ENCODE peak calls at places on chromosomes 13 and 19, in seven cellular contexts. One of them, this sample, is unnamed.

GRCh38 chr19:46772170-46773017 is 16.0 kb downstream of the SLC1A5 start:
- DNase-seq in GDM1: no peak
- DNase-seq in colonic mucosa: no peak
- DNase-seq in hippocampal formation: no peak
- DNase-seq in T-helper 1 cell: no peak
- DNase-seq in G401: no peak
- DNase-seq in omental fat pad: no peak
- DNase-seq in this sample: no peak

GRCh38 chr19:41928221-41928683 is at the start of gene ERFL:
- DNase-seq in GDM1: peak
- DNase-seq in colonic mucosa: peak
- DNase-seq in hippocampal formation: no peak
- DNase-seq in T-helper 1 cell: no peak
- DNase-seq in G401: no peak
- DNase-seq in omental fat pad: no peak
- DNase-seq in this sample: no peak

GRCh38 chr19:7226749-7227148 is 67.5 kb downstream of the INSR start:
- DNase-seq in GDM1: no peak
- DNase-seq in colonic mucosa: no peak
- DNase-seq in hippocampal formation: no peak
- DNase-seq in T-helper 1 cell: no peak
- DNase-seq in G401: no peak
- DNase-seq in omental fat pad: no peak
- DNase-seq in this sample: no peak

GRCh38 chr19:42271045-42271419 is 2.0 kb downstream of the CIC start:
- DNase-seq in GDM1: no peak
- DNase-seq in colonic mucosa: no peak
- DNase-seq in hippocampal formation: no peak
- DNase-seq in T-helper 1 cell: no peak
- DNase-seq in G401: peak
- DNase-seq in omental fat pad: no peak
- DNase-seq in this sample: no peak

GRCh38 chr19:3186377-3186688 is 603 bp downstream of the NCLN start:
- DNase-seq in GDM1: no peak
- DNase-seq in colonic mucosa: no peak
- DNase-seq in hippocampal formation: no peak
- DNase-seq in T-helper 1 cell: no peak
- DNase-seq in G401: no peak
- DNase-seq in omental fat pad: no peak
- DNase-seq in this sample: peak

GRCh38 chr13:60969659-60970058 is 446.0 kb downstream of the PCDH20 start:
- DNase-seq in GDM1: no peak
- DNase-seq in colonic mucosa: no peak
- DNase-seq in hippocampal formation: no peak
- DNase-seq in T-helper 1 cell: no peak
- DNase-seq in G401: no peak
- DNase-seq in omental fat pad: no peak
- DNase-seq in this sample: no peak

GRCh38 chr19:20167020-20167644 is at the start of gene ZNF486:
- DNase-seq in GDM1: no peak
- DNase-seq in colonic mucosa: peak
- DNase-seq in hippocampal formation: peak
- DNase-seq in T-helper 1 cell: peak
- DNase-seq in G401: peak
- DNase-seq in omental fat pad: peak
- DNase-seq in this sample: peak

GRCh38 chr13:29476046-29476445 is 119.4 kb downstream of the SLC7A1 start:
- DNase-seq in GDM1: no peak
- DNase-seq in colonic mucosa: no peak
- DNase-seq in hippocampal formation: no peak
- DNase-seq in T-helper 1 cell: no peak
- DNase-seq in G401: no peak
- DNase-seq in omental fat pad: no peak
- DNase-seq in this sample: no peak

GRCh38 chr19:9431475-9431874 is 3.9 kb downstream of the ZNF266 start:
- DNase-seq in GDM1: peak
- DNase-seq in colonic mucosa: peak
- DNase-seq in hippocampal formation: no peak
- DNase-seq in T-helper 1 cell: peak
- DNase-seq in G401: no peak
- DNase-seq in omental fat pad: no peak
- DNase-seq in this sample: peak

GRCh38 chr19:18488403-18488723 is 33.5 kb downstream of the ELL start:
- DNase-seq in GDM1: no peak
- DNase-seq in colonic mucosa: no peak
- DNase-seq in hippocampal formation: no peak
- DNase-seq in T-helper 1 cell: no peak
- DNase-seq in G401: no peak
- DNase-seq in omental fat pad: no peak
- DNase-seq in this sample: peak

GRCh38 chr13:101144808-101145419 is 271.4 kb downstream of the NALCN start:
- DNase-seq in GDM1: no peak
- DNase-seq in colonic mucosa: no peak
- DNase-seq in hippocampal formation: peak
- DNase-seq in T-helper 1 cell: no peak
- DNase-seq in G401: peak
- DNase-seq in omental fat pad: no peak
- DNase-seq in this sample: peak

GRCh38 chr13:95463516-95463915 is 89.0 kb upstream of the CLDN10 start:
- DNase-seq in GDM1: no peak
- DNase-seq in colonic mucosa: no peak
- DNase-seq in hippocampal formation: no peak
- DNase-seq in T-helper 1 cell: no peak
- DNase-seq in G401: no peak
- DNase-seq in omental fat pad: no peak
- DNase-seq in this sample: peak

GRCh38 chr19:18762125-18763023 is 28.7 kb downstream of the COMP start:
- DNase-seq in GDM1: no peak
- DNase-seq in colonic mucosa: peak
- DNase-seq in hippocampal formation: no peak
- DNase-seq in T-helper 1 cell: no peak
- DNase-seq in G401: peak
- DNase-seq in omental fat pad: no peak
- DNase-seq in this sample: peak

GRCh38 chr13:101941095-101941777 is 460.6 kb downstream of the FGF14 start:
- DNase-seq in GDM1: no peak
- DNase-seq in colonic mucosa: no peak
- DNase-seq in hippocampal formation: no peak
- DNase-seq in T-helper 1 cell: no peak
- DNase-seq in G401: peak
- DNase-seq in omental fat pad: no peak
- DNase-seq in this sample: peak